ENCODE peak calls at places on chromosomes 1 and 21, in six cellular contexts. B is GM10248, O is H9, R is NB4, Z is GM06990, A is endothelial cell. V is an unnamed sample.

GRCh38 chr1:151715726-151716404 is 738 bp downstream of the CELF3 start:
- DNase-seq in B (no peak), O (peak), R (peak), Z (no peak), A (peak), V (no peak)

GRCh38 chr1:32334864-32335618 is 992 bp downstream of the MARCKSL1 start:
- DNase-seq in B (peak), O (no peak), R (peak), Z (peak), A (peak), V (no peak)

GRCh38 chr1:222704260-222704659 is 8.0 kb downstream of the AIDA start:
- DNase-seq in B (no peak), O (no peak), R (no peak), Z (no peak), A (no peak), V (no peak)

GRCh38 chr1:55626326-55626725 is 411.2 kb upstream of the USP24 start:
- DNase-seq in B (no peak), O (no peak), R (no peak), Z (no peak), A (no peak), V (no peak)

GRCh38 chr1:202121006-202121405 is 1.7 kb upstream of the GPR37L1 start:
- DNase-seq in B (no peak), O (no peak), R (no peak), Z (no peak), A (no peak), V (no peak)

GRCh38 chr1:223273511-223273910 is 90.5 kb downstream of the SUSD4 start:
- DNase-seq in B (no peak), O (no peak), R (no peak), Z (no peak), A (no peak), V (no peak)

GRCh38 chr1:186272486-186272885 is 102.6 kb downstream of the TPR start:
- DNase-seq in B (no peak), O (no peak), R (peak), Z (no peak), A (no peak), V (no peak)

GRCh38 chr1:103146143-103146542 is 37.8 kb upstream of the COL11A1 start:
- DNase-seq in B (no peak), O (no peak), R (no peak), Z (no peak), A (no peak), V (no peak)

GRCh38 chr1:37286881-37287280 is 187.5 kb upstream of the ZC3H12A start:
- DNase-seq in B (no peak), O (no peak), R (no peak), Z (no peak), A (no peak), V (no peak)

GRCh38 chr1:48048064-48048463 is 50.9 kb upstream of the TRABD2B start:
- DNase-seq in B (no peak), O (no peak), R (no peak), Z (no peak), A (no peak), V (no peak)

GRCh38 chr1:156862602-156863599 is 2.2 kb downstream of the NTRK1 start:
- DNase-seq in B (no peak), O (no peak), R (no peak), Z (no peak), A (no peak), V (no peak)

GRCh38 chr1:36803870-36804560 is 230.3 kb downstream of the GRIK3 start:
- DNase-seq in B (no peak), O (no peak), R (no peak), Z (no peak), A (no peak), V (no peak)

GRCh38 chr1:17251246-17251645 is 2.3 kb downstream of the PADI3 start:
- DNase-seq in B (no peak), O (no peak), R (no peak), Z (no peak), A (no peak), V (no peak)

GRCh38 chr1:19122668-19123067 is 87.4 kb downstream of the UBR4 start:
- DNase-seq in B (no peak), O (no peak), R (no peak), Z (no peak), A (no peak), V (no peak)

GRCh38 chr1:156379420-156380165 is 10.6 kb downstream of the RHBG start:
- DNase-seq in B (no peak), O (no peak), R (no peak), Z (no peak), A (no peak), V (no peak)

GRCh38 chr1:21175324-21175669 is 1.4 kb downstream of the EIF4G3 start:
- DNase-seq in B (no peak), O (no peak), R (peak), Z (no peak), A (no peak), V (peak)

GRCh38 chr1:110161822-110162221 is 11.5 kb downstream of the SLC6A17 start:
- DNase-seq in B (no peak), O (no peak), R (no peak), Z (no peak), A (no peak), V (no peak)

GRCh38 chr21:17542371-17542992 is 29.6 kb downstream of the CXADR start:
- DNase-seq in B (no peak), O (no peak), R (no peak), Z (no peak), A (no peak), V (no peak)

GRCh38 chr1:28668956-28669719 is 554 bp downstream of the GMEB1 start:
- DNase-seq in B (peak), O (peak), R (peak), Z (peak), A (peak), V (no peak)

GRCh38 chr1:54564312-54565112 is 16.5 kb downstream of the ACOT11 start:
- DNase-seq in B (no peak), O (peak), R (no peak), Z (no peak), A (no peak), V (peak)

GRCh38 chr1:54499097-54500029 is 48.7 kb upstream of the ACOT11 start:
- DNase-seq in B (no peak), O (peak), R (peak), Z (no peak), A (peak), V (no peak)

GRCh38 chr21:14523234-14523633 is 22.9 kb downstream of the SAMSN1 start:
- DNase-seq in B (peak), O (no peak), R (peak), Z (no peak), A (no peak), V (peak)

GRCh38 chr1:97826820-97827219 is 94.0 kb downstream of the DPYD start:
- DNase-seq in B (no peak), O (no peak), R (peak), Z (no peak), A (no peak), V (no peak)

GRCh38 chr1:244311784-244312532 is 139.8 kb downstream of the ADSS2 start:
- DNase-seq in B (no peak), O (no peak), R (no peak), Z (no peak), A (no peak), V (no peak)

GRCh38 chr21:39033878-39034589 is 149.2 kb downstream of the PSMG1 start:
- DNase-seq in B (no peak), O (no peak), R (no peak), Z (no peak), A (no peak), V (no peak)

GRCh38 chr1:17916702-17917101 is 161.6 kb downstream of the ACTL8 start:
- DNase-seq in B (no peak), O (no peak), R (no peak), Z (no peak), A (no peak), V (no peak)

GRCh38 chr1:50476800-50477199 is 53.6 kb upstream of the DMRTA2 start:
- DNase-seq in B (peak), O (no peak), R (no peak), Z (no peak), A (no peak), V (no peak)

GRCh38 chr21:30615199-30615598 is 1.0 kb upstream of the KRTAP20-1 start:
- DNase-seq in B (no peak), O (no peak), R (no peak), Z (no peak), A (no peak), V (no peak)

GRCh38 chr1:12179111-12179519 is 12.3 kb downstream of the TNFRSF1B start:
- DNase-seq in B (no peak), O (no peak), R (no peak), Z (peak), A (no peak), V (peak)

GRCh38 chr1:44368471-44369151 is 13.6 kb upstream of the ERI3 start:
- DNase-seq in B (no peak), O (peak), R (no peak), Z (no peak), A (no peak), V (no peak)

GRCh38 chr1:63677497-63677896 is 84.3 kb downstream of the PGM1 start:
- DNase-seq in B (no peak), O (no peak), R (no peak), Z (no peak), A (no peak), V (no peak)
- TF ChIP-seq CTCF in B (no peak), O (no peak), R (no peak), Z (no peak), A (no peak), V (no peak)

GRCh38 chr1:46415514-46415913 is 21.4 kb downstream of the FAAH start:
- DNase-seq in B (no peak), O (no peak), R (no peak), Z (no peak), A (no peak), V (no peak)

GRCh38 chr1:46411010-46411405 is 16.9 kb downstream of the FAAH start:
- DNase-seq in B (no peak), O (no peak), R (no peak), Z (no peak), A (no peak), V (no peak)

GRCh38 chr1:46411601-46412341 is 17.7 kb downstream of the FAAH start:
- DNase-seq in B (no peak), O (peak), R (no peak), Z (no peak), A (peak), V (no peak)

GRCh38 chr1:46412853-46413595 is 18.9 kb downstream of the FAAH start:
- DNase-seq in B (no peak), O (no peak), R (no peak), Z (no peak), A (no peak), V (no peak)

DNA sequence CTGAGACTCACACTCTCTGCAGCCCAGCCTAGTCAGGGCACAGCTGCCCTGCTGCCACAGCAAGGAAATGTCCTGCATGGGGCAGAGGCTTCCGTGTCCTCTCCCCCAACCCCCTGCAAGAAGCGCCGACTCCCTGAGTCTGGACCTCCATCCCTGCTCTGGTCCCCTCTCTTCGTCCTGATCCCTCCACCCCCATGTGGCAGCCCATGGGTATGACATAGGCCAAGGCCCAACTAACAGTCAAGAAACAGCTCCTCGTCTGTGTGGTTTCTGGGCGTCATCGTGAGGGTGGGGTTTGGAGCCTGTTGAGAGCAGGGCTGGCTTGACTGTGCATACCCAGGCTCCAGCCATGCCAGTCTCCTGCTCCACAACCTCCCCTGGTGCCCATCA is 19.5 kb downstream of the FAAH start:
- DNase-seq in B (peak), O (peak), R (peak), Z (no peak), A (peak), V (no peak)
- TF ChIP-seq CTCF in B (no peak), O (peak), R (peak), Z (peak), A (peak), V (no peak)

DNA sequence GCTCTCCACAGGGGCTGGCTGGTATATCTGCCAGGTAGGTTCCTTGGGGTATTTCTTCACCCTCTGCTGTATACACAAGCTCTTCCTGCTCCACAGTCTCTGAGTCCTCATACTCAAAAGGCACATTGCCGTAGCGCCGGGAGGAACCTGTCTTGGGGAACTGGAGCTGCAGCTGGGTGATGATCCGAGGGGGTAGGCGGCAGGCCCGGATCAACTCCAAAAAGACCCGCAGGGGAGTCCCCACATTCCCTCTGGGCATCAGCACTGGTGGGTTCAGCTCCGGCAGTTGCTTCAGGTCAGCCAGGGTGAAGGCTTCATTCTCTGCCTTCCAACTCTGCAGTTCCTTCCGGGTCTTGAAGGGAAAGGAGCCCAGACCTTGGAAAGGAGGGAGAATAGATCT is 2.9 kb downstream of the GPATCH3 start:
- DNase-seq in B (no peak), O (no peak), R (no peak), Z (no peak), A (no peak), V (no peak)
- TF ChIP-seq CTCF in B (no peak), O (no peak), R (no peak), Z (no peak), A (no peak), V (no peak)

GRCh38 chr1:7008975-7009740 is 223.9 kb downstream of the CAMTA1 start:
- DNase-seq in B (no peak), O (no peak), R (no peak), Z (no peak), A (no peak), V (no peak)

GRCh38 chr1:7009741-7010525 is 224.7 kb downstream of the CAMTA1 start:
- DNase-seq in B (no peak), O (no peak), R (no peak), Z (no peak), A (no peak), V (no peak)

GRCh38 chr1:7012461-7012924 is 227.2 kb downstream of the CAMTA1 start:
- DNase-seq in B (no peak), O (no peak), R (no peak), Z (no peak), A (no peak), V (no peak)

GRCh38 chr1:7011826-7012225 is 226.6 kb downstream of the CAMTA1 start:
- DNase-seq in B (no peak), O (no peak), R (no peak), Z (no peak), A (no peak), V (no peak)

DNA sequence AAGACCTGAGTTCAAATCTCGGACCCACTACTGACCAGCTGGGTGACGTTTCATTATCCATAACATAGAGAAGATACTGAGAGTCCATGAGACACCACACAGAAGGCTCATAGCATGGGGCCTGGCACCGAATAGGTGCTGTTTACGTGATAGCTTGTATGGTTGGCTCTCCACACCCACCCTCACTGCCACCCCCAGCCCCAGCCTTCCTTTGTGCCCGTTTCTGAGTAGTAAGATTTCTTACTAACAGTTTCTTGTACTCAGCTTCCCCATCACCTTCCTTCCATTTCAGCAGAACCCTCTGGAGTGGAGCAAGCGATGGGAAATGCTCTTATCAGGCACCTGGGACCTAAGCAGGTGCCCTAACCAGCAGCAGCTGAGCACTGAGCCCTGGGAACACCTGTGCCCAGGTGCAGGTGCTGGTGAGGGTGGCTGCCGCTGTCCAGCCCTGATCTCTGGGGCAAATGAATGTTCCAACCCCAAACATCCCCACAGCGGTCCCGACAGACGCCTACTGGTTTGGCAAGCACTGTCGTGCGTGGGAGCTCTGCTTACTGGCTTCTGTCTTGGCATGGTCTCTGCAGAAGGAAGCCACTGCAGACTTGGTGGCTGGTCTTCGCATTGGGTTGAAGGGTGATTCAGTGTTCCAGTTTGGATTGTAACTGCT is 225.4 kb downstream of the CAMTA1 start:
- DNase-seq in B (no peak), O (no peak), R (no peak), Z (no peak), A (no peak), V (no peak)
- TF ChIP-seq CTCF in B (no peak), O (no peak), R (no peak), Z (no peak), A (no peak), V (no peak)

GRCh38 chr1:152745289-152745704 is 12.5 kb upstream of the KPRP start:
- DNase-seq in B (no peak), O (no peak), R (peak), Z (no peak), A (no peak), V (no peak)
- TF ChIP-seq CTCF in B (no peak), O (no peak), R (no peak), Z (no peak), A (no peak), V (no peak)

DNA sequence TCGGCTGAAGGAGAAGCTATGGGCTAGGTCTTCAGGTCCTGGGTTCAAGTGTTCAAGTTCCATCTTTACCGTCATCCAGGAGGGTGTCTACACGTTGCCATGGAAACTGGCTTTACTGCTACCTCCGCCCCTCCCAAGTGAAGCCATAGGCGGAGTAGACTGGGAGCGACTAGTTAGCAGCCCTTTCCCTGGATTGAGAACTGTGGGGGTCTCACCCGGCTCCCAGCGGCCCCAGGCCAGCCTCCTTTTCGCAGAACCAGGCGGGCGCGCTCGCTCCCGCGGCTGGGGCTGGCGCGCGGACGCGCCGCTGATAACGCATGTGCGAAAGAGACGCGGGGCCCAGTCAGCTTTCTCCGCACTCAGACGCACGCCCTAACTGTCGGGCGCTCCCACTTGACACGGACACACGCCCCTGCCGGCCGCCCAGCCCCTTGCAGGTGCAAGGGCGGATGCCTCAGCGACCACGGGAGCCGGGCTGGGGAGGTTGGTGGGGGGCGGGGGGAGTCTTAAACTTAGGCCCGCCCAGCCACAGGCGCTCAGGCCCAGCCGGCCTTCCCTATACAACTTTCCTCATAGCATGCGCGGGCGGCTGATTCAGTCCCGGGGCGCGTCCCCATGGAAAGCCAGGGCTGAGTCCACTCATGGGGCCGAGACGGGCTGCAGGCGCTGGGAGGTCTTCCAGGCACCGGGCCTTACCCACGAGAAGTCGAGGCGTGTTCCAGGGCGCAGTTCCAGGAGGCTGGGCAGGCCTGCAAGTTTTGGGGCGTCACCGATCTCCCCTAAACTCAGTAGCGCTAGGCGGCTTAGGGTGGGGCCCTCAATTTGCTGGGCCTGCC is 7.4 kb downstream of the EFNA4 start:
- DNase-seq in B (peak), O (peak), R (peak), Z (peak), A (peak), V (peak)
- TF ChIP-seq CTCF in B (peak), O (peak), R (no peak), Z (peak), A (peak), V (peak)

DNA sequence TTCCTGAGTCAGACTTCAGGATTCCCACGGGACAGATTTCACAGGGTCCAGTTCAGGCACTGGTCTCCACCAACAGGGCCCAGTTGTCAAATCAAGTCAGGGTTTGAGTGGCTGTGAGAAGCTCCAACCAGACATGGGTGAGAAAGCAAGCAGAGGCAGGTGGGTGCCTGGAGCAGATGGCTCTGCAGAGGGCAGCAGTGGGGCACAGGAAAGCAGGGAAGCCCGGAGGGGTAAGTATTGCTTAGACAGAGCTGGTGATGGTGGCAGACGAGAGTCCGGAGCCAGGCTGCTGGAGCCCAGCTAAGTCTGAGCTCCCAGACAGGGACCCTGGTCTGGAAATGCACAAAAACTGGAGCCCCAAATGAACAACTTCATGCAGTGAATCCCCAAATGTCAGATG is 40.4 kb downstream of the RIMS3 start:
- DNase-seq in B (no peak), O (peak), R (peak), Z (peak), A (peak), V (no peak)
- TF ChIP-seq CTCF in B (no peak), O (peak), R (peak), Z (peak), A (no peak), V (no peak)

DNA sequence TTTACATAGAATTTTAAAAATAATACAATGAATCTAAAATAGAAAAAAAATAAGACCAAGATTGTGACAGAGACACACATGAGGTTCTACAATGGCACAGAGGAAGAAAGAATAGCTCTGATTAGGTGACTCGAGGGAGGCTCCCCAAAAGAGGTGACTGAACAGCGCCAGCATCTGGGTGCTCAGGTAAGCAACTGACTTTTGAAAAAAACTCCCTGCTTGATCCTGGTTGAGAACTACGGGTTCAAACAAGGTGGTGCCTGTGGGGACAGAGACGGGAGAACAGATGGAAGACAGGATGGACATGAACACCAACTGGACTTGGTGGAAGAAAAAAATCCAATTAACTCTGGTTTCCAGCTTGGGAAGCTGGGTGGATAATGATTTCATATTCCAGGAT is 22.5 kb downstream of the BATF3 start:
- DNase-seq in B (no peak), O (no peak), R (no peak), Z (no peak), A (no peak), V (no peak)
- TF ChIP-seq CTCF in B (no peak), O (no peak), R (no peak), Z (peak), A (no peak), V (no peak)